ENCODE peak calls at places on chromosomes 11 and 22, in five cellular contexts. S, T, L, R and N are unnamed samples.

GRCh38 chr11:34198523-34198922 is 93.1 kb downstream of the NAT10 start:
- DNase-seq in L (no peak), S (no peak), R (no peak), T (no peak), N (no peak)

GRCh38 chr22:47372111-47372581 is 609.7 kb downstream of the TBC1D22A start:
- DNase-seq in L (no peak), R (no peak), T (no peak), S (no peak), N (no peak)

GRCh38 chr11:119795231-119795630 is 66.2 kb upstream of the NECTIN1 start:
- DNase-seq in T (no peak), L (no peak), R (no peak), S (no peak), N (no peak)

GRCh38 chr11:125404136-125404810 is 91.8 kb downstream of the FEZ1 start:
- DNase-seq in R (no peak), S (no peak), T (no peak), L (peak; percentile 68), N (no peak)

GRCh38 chr11:57276857-57277505 is 39.9 kb upstream of the APLNR start:
- DNase-seq in L (no peak), T (no peak), R (no peak), S (no peak), N (no peak)

GRCh38 chr11:35619030-35619753 is 932 bp downstream of the FJX1 start:
- DNase-seq in S (peak; percentile 41), L (peak; percentile 73), T (no peak), R (no peak), N (no peak)

GRCh38 chr11:86182976-86183584 is 61.5 kb upstream of the EED start:
- DNase-seq in R (no peak), T (peak; percentile 88), S (peak; percentile 85), L (no peak), N (no peak)

GRCh38 chr11:95661159-95661558 is 128.4 kb downstream of the FAM76B start:
- DNase-seq in S (no peak), T (no peak), L (no peak), R (no peak), N (no peak)

GRCh38 chr11:113131036-113131775 is 170.0 kb downstream of the NCAM1 start:
- DNase-seq in L (no peak), R (no peak), T (no peak), S (no peak), N (no peak)

GRCh38 chr11:118358071-118358470 is 1.3 kb upstream of the UBE4A start:
- DNase-seq in R (no peak), S (no peak), L (no peak), T (no peak), N (no peak)

GRCh38 chr11:27456140-27456801 is 16.3 kb downstream of the LGR4 start:
- DNase-seq in S (no peak), R (peak; percentile 55), L (no peak), T (no peak), N (no peak)

GRCh38 chr22:26907366-26907765 is 250.0 kb downstream of the MIAT start:
- DNase-seq in R (no peak), S (no peak), T (no peak), L (no peak), N (no peak)

GRCh38 chr11:96798445-96798844 is 408.6 kb downstream of the JRKL start:
- DNase-seq in T (no peak), L (no peak), S (no peak), R (no peak), N (no peak)

GRCh38 chr11:101127699-101128570 is 1.7 kb downstream of the PGR start:
- DNase-seq in T (no peak), R (no peak), L (peak; percentile 77), S (peak; percentile 34), N (no peak)

GRCh38 chr22:26464312-26464711 is 19.3 kb downstream of the HPS4 start:
- DNase-seq in R (no peak), T (no peak), L (no peak), S (no peak), N (no peak)

GRCh38 chr11:67539588-67539987 is 16.3 kb upstream of the CABP2 start:
- DNase-seq in R (peak; percentile 25), T (no peak), L (no peak), S (peak; percentile 59), N (no peak)

GRCh38 chr11:93633835-93634234 is 27.6 kb upstream of the CEP295 start:
- DNase-seq in S (no peak), R (no peak), L (no peak), T (no peak), N (no peak)

GRCh38 chr11:117498791-117499190 is 171.1 kb downstream of the CEP164 start:
- DNase-seq in L (no peak), R (no peak), S (no peak), T (no peak), N (no peak)

GRCh38 chr11:518463-519202 is 11.6 kb upstream of the RNH1 start:
- DNase-seq in R (peak; percentile 90), T (no peak), S (peak; percentile 95), L (peak; percentile 93), N (peak; percentile 85)

GRCh38 chr11:67572747-67573419 is 10.7 kb upstream of the GSTP1 start:
- DNase-seq in T (no peak), S (peak; percentile 30), R (peak; percentile 69), L (no peak), N (peak; percentile 65)

GRCh38 chr11:10029386-10030121 is 264.5 kb downstream of the SBF2 start:
- DNase-seq in L (no peak), S (no peak), R (no peak), T (no peak), N (no peak)

DNA sequence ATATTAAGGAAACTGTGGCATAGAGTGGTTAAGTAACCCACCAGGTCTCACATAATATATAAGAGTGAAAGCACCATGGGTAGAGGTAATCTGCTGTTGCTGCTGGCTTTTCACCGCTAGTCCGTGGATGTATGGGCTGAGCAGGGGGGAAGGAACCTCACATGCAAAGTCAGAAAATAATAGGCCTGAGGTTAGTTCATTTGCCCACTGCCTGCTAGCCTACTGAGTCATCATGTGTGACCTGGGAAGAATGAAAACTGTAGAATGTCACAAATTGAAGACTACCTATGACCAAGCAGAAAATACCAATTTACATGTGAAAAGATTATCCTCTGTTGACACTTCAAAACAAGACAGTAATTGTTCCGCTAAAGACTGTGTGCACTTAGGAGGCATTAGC is 560.1 kb upstream of the FAT3 start:
- DNase-seq in T (no peak), L (no peak), R (no peak), S (no peak), N (no peak)
- TF ChIP-seq SP1 in T (no peak), L (no peak), R (no peak), S (no peak), N (no peak)

GRCh38 chr22:45425101-45425500 is 11.6 kb downstream of the RIBC2 start:
- DNase-seq in L (no peak), S (no peak), T (no peak), R (no peak), N (no peak)

GRCh38 chr22:45425531-45426265 is 12.2 kb downstream of the RIBC2 start:
- DNase-seq in T (no peak), S (no peak), L (no peak), R (no peak), N (no peak)

GRCh38 chr22:45423524-45423923 is 10.0 kb downstream of the RIBC2 start:
- DNase-seq in S (no peak), T (no peak), R (no peak), L (peak; percentile 10), N (no peak)

GRCh38 chr22:45422237-45422983 is 8.9 kb downstream of the RIBC2 start:
- DNase-seq in S (no peak), T (no peak), R (no peak), L (peak; percentile 41), N (no peak)

GRCh38 chr22:45424241-45424731 is 10.8 kb downstream of the RIBC2 start:
- DNase-seq in T (no peak), R (no peak), S (no peak), L (no peak), N (no peak)
- TF ChIP-seq CEBPB in T (no peak), R (no peak), S (no peak), L (no peak), N (no peak)

GRCh38 chr11:2701898-2702434 is 2.2 kb upstream of the KCNQ1OT1 start:
- DNase-seq in T (no peak), L (no peak), R (no peak), S (no peak), N (no peak)
- TF ChIP-seq MAX in T (no peak), L (no peak), R (no peak), S (no peak), N (no peak)

GRCh38 chr22:29872145-29872893 is 10.7 kb upstream of the MTMR3 start:
- DNase-seq in L (peak; percentile 46), T (no peak), R (no peak), S (no peak), N (no peak)
- TF ChIP-seq SP1 in L (peak; percentile 82), T (no peak), R (no peak), S (no peak), N (no peak)